ENCODE peak calls at places on chromosomes 2 and 18, in five cellular contexts. One of them, this sample, is unnamed.

GRCh38 chr2:23002234-23002633 is 382.7 kb upstream of the KLHL29 start:
- DNase-seq in NCI-H460: no peak
- DNase-seq in HT1080: no peak
- DNase-seq in hepatic stellate cell: no peak
- DNase-seq in iris pigment epithelial cell: no peak
- DNase-seq in this sample: no peak

GRCh38 chr2:121999273-121999672 is 243.8 kb downstream of the TSN start:
- DNase-seq in NCI-H460: no peak
- DNase-seq in HT1080: peak
- DNase-seq in hepatic stellate cell: peak
- DNase-seq in iris pigment epithelial cell: peak
- DNase-seq in this sample: no peak

GRCh38 chr2:197324801-197325200 is 14.2 kb upstream of the ANKRD44 start:
- DNase-seq in NCI-H460: no peak
- DNase-seq in HT1080: no peak
- DNase-seq in hepatic stellate cell: no peak
- DNase-seq in iris pigment epithelial cell: no peak
- DNase-seq in this sample: no peak

GRCh38 chr2:70088508-70089219 is 1.4 kb downstream of the PCBP1 start:
- DNase-seq in NCI-H460: no peak
- DNase-seq in HT1080: peak
- DNase-seq in hepatic stellate cell: no peak
- DNase-seq in iris pigment epithelial cell: peak
- DNase-seq in this sample: no peak

GRCh38 chr2:232367591-232368233 is 10.8 kb upstream of the ALPP start:
- DNase-seq in NCI-H460: no peak
- DNase-seq in HT1080: no peak
- DNase-seq in hepatic stellate cell: no peak
- DNase-seq in iris pigment epithelial cell: no peak
- DNase-seq in this sample: no peak

GRCh38 chr2:147182260-147182659 is 662.6 kb upstream of the ACVR2A start:
- DNase-seq in NCI-H460: no peak
- DNase-seq in HT1080: peak
- DNase-seq in hepatic stellate cell: no peak
- DNase-seq in iris pigment epithelial cell: no peak
- DNase-seq in this sample: no peak

GRCh38 chr2:44805391-44805790 is 136.1 kb upstream of the SIX3 start:
- DNase-seq in NCI-H460: no peak
- DNase-seq in HT1080: no peak
- DNase-seq in hepatic stellate cell: no peak
- DNase-seq in iris pigment epithelial cell: no peak
- DNase-seq in this sample: no peak

GRCh38 chr2:161030260-161031063 is 129.8 kb upstream of the TANK start:
- DNase-seq in NCI-H460: peak
- DNase-seq in HT1080: peak
- DNase-seq in hepatic stellate cell: peak
- DNase-seq in iris pigment epithelial cell: peak
- DNase-seq in this sample: no peak

GRCh38 chr2:205052781-205053180 is 507.5 kb downstream of the PARD3B start:
- DNase-seq in NCI-H460: no peak
- DNase-seq in HT1080: no peak
- DNase-seq in hepatic stellate cell: no peak
- DNase-seq in iris pigment epithelial cell: no peak
- DNase-seq in this sample: no peak

GRCh38 chr2:226738821-226739507 is 60.7 kb downstream of the IRS1 start:
- DNase-seq in NCI-H460: no peak
- DNase-seq in HT1080: no peak
- DNase-seq in hepatic stellate cell: no peak
- DNase-seq in iris pigment epithelial cell: no peak
- DNase-seq in this sample: no peak

GRCh38 chr2:170005702-170006101 is 172.2 kb upstream of the MYO3B start:
- DNase-seq in NCI-H460: no peak
- DNase-seq in HT1080: peak
- DNase-seq in hepatic stellate cell: no peak
- DNase-seq in iris pigment epithelial cell: no peak
- DNase-seq in this sample: no peak

GRCh38 chr18:40019797-40020392 is 1935.1 kb upstream of the PIK3C3 start:
- DNase-seq in NCI-H460: no peak
- DNase-seq in HT1080: no peak
- DNase-seq in hepatic stellate cell: no peak
- DNase-seq in iris pigment epithelial cell: no peak
- DNase-seq in this sample: no peak

GRCh38 chr2:148607553-148607952 is 37.0 kb upstream of the EPC2 start:
- DNase-seq in NCI-H460: peak
- DNase-seq in HT1080: no peak
- DNase-seq in hepatic stellate cell: no peak
- DNase-seq in iris pigment epithelial cell: no peak
- DNase-seq in this sample: no peak

GRCh38 chr2:84383271-84383670 is 75.8 kb downstream of the SUCLG1 start:
- DNase-seq in NCI-H460: no peak
- DNase-seq in HT1080: no peak
- DNase-seq in hepatic stellate cell: no peak
- DNase-seq in iris pigment epithelial cell: no peak
- DNase-seq in this sample: no peak

GRCh38 chr2:178301595-178302324 is 107.4 kb downstream of the OSBPL6 start:
- DNase-seq in NCI-H460: no peak
- DNase-seq in HT1080: no peak
- DNase-seq in hepatic stellate cell: no peak
- DNase-seq in iris pigment epithelial cell: no peak
- DNase-seq in this sample: no peak

GRCh38 chr18:3008546-3008945 is 4.4 kb downstream of the LPIN2 start:
- DNase-seq in NCI-H460: peak
- DNase-seq in HT1080: peak
- DNase-seq in hepatic stellate cell: peak
- DNase-seq in iris pigment epithelial cell: peak
- DNase-seq in this sample: no peak

GRCh38 chr2:96763511-96764252 is 3.0 kb downstream of the CNNM4 start:
- DNase-seq in NCI-H460: no peak
- DNase-seq in HT1080: no peak
- DNase-seq in hepatic stellate cell: peak
- DNase-seq in iris pigment epithelial cell: no peak
- DNase-seq in this sample: peak

GRCh38 chr2:200040251-200040650 is 84.9 kb downstream of the MAIP1 start:
- DNase-seq in NCI-H460: no peak
- DNase-seq in HT1080: no peak
- DNase-seq in hepatic stellate cell: no peak
- DNase-seq in iris pigment epithelial cell: peak
- DNase-seq in this sample: no peak

GRCh38 chr2:28746504-28747111 is 5.0 kb upstream of the PPP1CB start:
- DNase-seq in NCI-H460: no peak
- DNase-seq in HT1080: no peak
- DNase-seq in hepatic stellate cell: no peak
- DNase-seq in iris pigment epithelial cell: no peak
- DNase-seq in this sample: no peak

GRCh38 chr2:241858206-241859016 is at the start of gene PDCD1:
- DNase-seq in NCI-H460: no peak
- DNase-seq in HT1080: no peak
- DNase-seq in hepatic stellate cell: no peak
- DNase-seq in iris pigment epithelial cell: no peak
- DNase-seq in this sample: no peak

GRCh38 chr2:21318263-21318662 is 194.5 kb downstream of the TDRD15 start:
- DNase-seq in NCI-H460: no peak
- DNase-seq in HT1080: no peak
- DNase-seq in hepatic stellate cell: no peak
- DNase-seq in iris pigment epithelial cell: no peak
- DNase-seq in this sample: no peak

GRCh38 chr2:219521066-219521880 is 7.0 kb downstream of the ASIC4 start:
- DNase-seq in NCI-H460: peak
- DNase-seq in HT1080: peak
- DNase-seq in hepatic stellate cell: peak
- DNase-seq in iris pigment epithelial cell: peak
- DNase-seq in this sample: no peak